ENCODE peak calls at places on chromosomes 6 and 20, in seven cellular contexts. N is left lung, Z is spleen, O is H9, A is foreskin fibroblast, I is omental fat pad, B is fibroblast of villous mesenchyme. S is an unnamed sample.
A peak's percentile ranks its signal among the peaks of the same experiment; 100 is the strongest.

GRCh38 chr20:16541226-16541625 is 32.0 kb downstream of the KIF16B start:
- DNase-seq in N (no peak), Z (no peak), O (no peak), A (no peak), I (no peak), B (no peak), S (no peak)

GRCh38 chr6:130982060-130982459 is 81.0 kb downstream of the EPB41L2 start:
- DNase-seq in N (no peak), Z (no peak), O (no peak), A (no peak), I (no peak), B (no peak), S (no peak)

GRCh38 chr20:9269280-9269971 is 200.5 kb downstream of the PLCB4 start:
- DNase-seq in N (no peak), Z (no peak), O (no peak), A (peak; percentile 30), I (no peak), B (peak; percentile 39), S (no peak)

GRCh38 chr6:162337412-162337811 is 390.2 kb downstream of the PRKN start:
- DNase-seq in N (no peak), Z (no peak), O (no peak), A (no peak), I (no peak), B (no peak), S (no peak)

GRCh38 chr6:148657053-148657452 is 89.8 kb upstream of the UST start:
- DNase-seq in N (no peak), Z (no peak), O (no peak), A (peak; percentile 47), I (no peak), B (peak; percentile 85), S (no peak)

GRCh38 chr6:28587011-28587745 is 61.5 kb downstream of the GPX5 start:
- DNase-seq in N (peak; percentile 84), Z (peak; percentile 83), O (peak; percentile 90), A (no peak), I (peak; percentile 28), B (no peak), S (no peak)

GRCh38 chr6:160299559-160299958 is 40.9 kb upstream of the SLC22A2 start:
- DNase-seq in N (no peak), Z (no peak), O (no peak), A (no peak), I (no peak), B (no peak), S (no peak)

GRCh38 chr6:3259491-3259958 is 778 bp downstream of the PSMG4 start:
- DNase-seq in N (no peak), Z (peak; percentile 80), O (peak; percentile 57), A (peak; percentile 28), I (no peak), B (peak; percentile 28), S (no peak)

GRCh38 chr6:119349341-119350201 is at the start of gene MAN1A1:
- DNase-seq in N (peak; percentile 96), Z (peak; percentile 98), O (peak; percentile 88), A (peak; percentile 83), I (peak; percentile 70), B (peak; percentile 89), S (no peak)

GRCh38 chr6:27617046-27617687 is 144.3 kb upstream of the ZNF184 start:
- DNase-seq in N (no peak), Z (no peak), O (no peak), A (no peak), I (no peak), B (peak; percentile 33), S (no peak)

GRCh38 chr20:49989234-49990065 is 6.7 kb downstream of the SNAI1 start:
- DNase-seq in N (peak; percentile 68), Z (no peak), O (no peak), A (peak; percentile 89), I (no peak), B (peak; percentile 87), S (no peak)

GRCh38 chr6:48777411-48777810 is 666.4 kb upstream of the PTCHD4 start:
- DNase-seq in N (no peak), Z (no peak), O (no peak), A (no peak), I (no peak), B (no peak), S (no peak)

GRCh38 chr6:98921038-98921437 is 26.7 kb downstream of the FBXL4 start:
- DNase-seq in N (no peak), Z (no peak), O (no peak), A (no peak), I (no peak), B (no peak), S (no peak)

GRCh38 chr6:13461805-13462204 is 25.6 kb downstream of the GFOD1 start:
- DNase-seq in N (no peak), Z (peak; percentile 84), O (no peak), A (no peak), I (no peak), B (peak; percentile 23), S (no peak)

GRCh38 chr20:16258766-16259165 is 314.5 kb downstream of the KIF16B start:
- DNase-seq in N (no peak), Z (no peak), O (no peak), A (no peak), I (no peak), B (no peak), S (no peak)

GRCh38 chr6:110877569-110877968 is 3.0 kb downstream of the AMD1 start:
- DNase-seq in N (no peak), Z (no peak), O (no peak), A (no peak), I (no peak), B (no peak), S (no peak)

GRCh38 chr6:133187657-133188453 is 53.3 kb upstream of the EYA4 start:
- DNase-seq in N (no peak), Z (no peak), O (no peak), A (no peak), I (no peak), B (no peak), S (no peak)

GRCh38 chr6:133185731-133186130 is 55.4 kb upstream of the EYA4 start:
- DNase-seq in N (no peak), Z (no peak), O (no peak), A (no peak), I (no peak), B (no peak), S (no peak)

GRCh38 chr6:133183691-133184090 is 57.5 kb upstream of the EYA4 start:
- DNase-seq in N (no peak), Z (no peak), O (no peak), A (no peak), I (no peak), B (no peak), S (no peak)

GRCh38 chr6:133187114-133187513 is 54.0 kb upstream of the EYA4 start:
- DNase-seq in N (no peak), Z (no peak), O (no peak), A (no peak), I (no peak), B (no peak), S (no peak)

DNA sequence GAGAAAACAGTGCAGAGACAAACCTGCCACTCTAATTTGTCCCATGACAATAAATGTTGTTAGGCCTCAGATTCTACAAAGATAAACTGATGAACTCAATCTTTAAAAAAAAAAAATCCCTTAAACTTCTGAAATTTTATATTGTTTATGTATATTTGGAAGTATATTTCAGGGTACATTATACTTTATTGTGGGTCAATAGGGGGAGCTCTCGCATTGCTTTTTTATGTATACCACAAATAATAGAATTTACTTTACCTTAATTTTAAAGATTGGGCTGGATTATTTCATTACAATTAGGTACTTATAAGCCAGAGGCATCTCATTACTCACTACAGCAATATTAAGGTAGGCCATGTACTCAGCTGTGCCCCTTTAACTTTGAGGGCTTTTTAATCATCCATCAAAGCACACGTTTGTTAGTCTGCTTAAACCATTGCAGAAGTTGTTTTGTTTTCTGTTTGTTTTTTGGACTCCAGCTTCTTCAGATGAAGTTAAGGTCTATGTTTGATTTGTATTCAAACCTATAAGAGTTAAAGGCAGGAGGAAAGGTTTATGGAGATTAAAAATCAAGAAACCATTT is 56.3 kb upstream of the EYA4 start:
- DNase-seq in N (no peak), Z (no peak), O (no peak), A (no peak), I (no peak), B (peak; percentile 47), S (no peak)
- TF ChIP-seq CTCF in N (peak; percentile 54), Z (no peak), O (peak; percentile 73), A (peak; percentile 52), I (no peak), B (peak; percentile 49), S (peak; percentile 96)

DNA sequence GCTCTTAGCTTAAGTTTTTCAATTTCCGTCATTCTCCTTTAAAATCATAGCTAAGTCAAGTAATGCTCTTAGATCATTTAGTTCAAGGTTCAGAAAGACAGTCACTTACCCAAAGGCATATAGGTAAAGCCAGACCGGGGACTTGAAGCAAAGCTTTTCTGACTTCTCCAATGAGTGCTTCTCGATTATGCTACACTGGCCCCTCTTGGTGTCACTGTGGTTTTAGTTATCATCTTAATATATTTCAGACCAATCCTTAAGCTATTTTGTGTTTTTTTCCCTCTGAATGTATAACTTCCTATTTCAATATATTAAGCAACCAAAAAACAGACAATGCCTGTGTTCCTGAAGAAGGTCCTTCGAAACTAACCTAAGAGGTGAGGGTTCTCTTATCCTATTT is 3.8 kb downstream of the PRDM1 start:
- DNase-seq in N (no peak), Z (no peak), O (no peak), A (no peak), I (no peak), B (peak; percentile 63), S (no peak)
- TF ChIP-seq CTCF in N (no peak), Z (no peak), O (peak; percentile 14), A (peak; percentile 25), I (no peak), B (no peak), S (peak; percentile 50)

GRCh38 chr6:143687604-143688003 is 9.8 kb downstream of the PHACTR2 start:
- DNase-seq in N (no peak), Z (no peak), O (no peak), A (no peak), I (no peak), B (no peak), S (no peak)
- TF ChIP-seq CTCF in N (no peak), Z (no peak), O (no peak), A (no peak), I (no peak), B (no peak), S (no peak)

GRCh38 chr6:156650896-156651295 is 126.3 kb upstream of the ARID1B start:
- DNase-seq in N (no peak), Z (no peak), O (no peak), A (no peak), I (no peak), B (no peak), S (no peak)

GRCh38 chr6:156645106-156645505 is 132.1 kb upstream of the ARID1B start:
- DNase-seq in N (no peak), Z (no peak), O (no peak), A (no peak), I (no peak), B (peak; percentile 36), S (no peak)

GRCh38 chr6:156647440-156647839 is 129.7 kb upstream of the ARID1B start:
- DNase-seq in N (no peak), Z (no peak), O (no peak), A (no peak), I (no peak), B (no peak), S (no peak)

GRCh38 chr6:156651438-156651837 is 125.7 kb upstream of the ARID1B start:
- DNase-seq in N (no peak), Z (no peak), O (no peak), A (no peak), I (no peak), B (no peak), S (no peak)

GRCh38 chr6:156646496-156646895 is 130.7 kb upstream of the ARID1B start:
- DNase-seq in N (no peak), Z (no peak), O (no peak), A (no peak), I (no peak), B (no peak), S (no peak)
- TF ChIP-seq CTCF in N (no peak), Z (no peak), O (no peak), A (no peak), I (no peak), B (no peak), S (no peak)

S was measured in chondrocyte.